ENCODE peak calls at places on chromosome 21, in ten cellular contexts. N, K, G, J, U, R, H, X, A and F are unnamed samples.

GRCh38 chr21:33458861-33459260 is 20.9 kb downstream of the TMEM50B start:
- DNase-seq in N (no peak), K (no peak), G (no peak), J (no peak), U (no peak), R (no peak), H (no peak), X (no peak), A (peak; percentile 19), F (no peak)

GRCh38 chr21:32958288-32958992 is 67.3 kb upstream of the OLIG2 start:
- DNase-seq in N (no peak), K (no peak), G (no peak), J (no peak), U (no peak), R (no peak), H (no peak), X (no peak), A (no peak), F (no peak)

GRCh38 chr21:29181799-29182470 is 51.5 kb downstream of the MAP3K7CL start:
- DNase-seq in N (no peak), K (peak; percentile 93), G (no peak), J (no peak), U (no peak), R (no peak), H (no peak), X (no peak), A (peak; percentile 95), F (no peak)

GRCh38 chr21:39375446-39375845 is 26.6 kb upstream of the HMGN1 start:
- DNase-seq in N (no peak), K (no peak), G (no peak), J (peak; percentile 2), U (no peak), R (no peak), H (no peak), X (no peak), A (no peak), F (no peak)

GRCh38 chr21:45971487-45972352 is 9.8 kb upstream of the COL6A1 start:
- DNase-seq in N (no peak), K (peak; percentile 73), G (peak; percentile 72), J (peak; percentile 85), U (no peak), R (peak; percentile 64), H (no peak), X (no peak), A (peak; percentile 87), F (no peak)

GRCh38 chr21:40841524-40842196 is 5.3 kb downstream of the DSCAM start:
- DNase-seq in N (peak; percentile 62), K (no peak), G (peak; percentile 47), J (no peak), U (no peak), R (peak; percentile 80), H (no peak), X (no peak), A (no peak), F (no peak)

GRCh38 chr21:25005388-25005787 is 601.9 kb downstream of the MRPL39 start:
- DNase-seq in N (no peak), K (no peak), G (no peak), J (no peak), U (no peak), R (no peak), H (no peak), X (no peak), A (peak; percentile 12), F (no peak)

GRCh38 chr21:24076179-24076578 is 1531.1 kb downstream of the MRPL39 start:
- DNase-seq in N (no peak), K (no peak), G (no peak), J (no peak), U (no peak), R (no peak), H (no peak), X (no peak), A (peak; percentile 52), F (no peak)

GRCh38 chr21:32978346-32979270 is 47.1 kb upstream of the OLIG2 start:
- DNase-seq in N (no peak), K (no peak), G (no peak), J (no peak), U (no peak), R (no peak), H (no peak), X (no peak), A (no peak), F (no peak)

GRCh38 chr21:39094847-39095525 is 88.3 kb downstream of the PSMG1 start:
- DNase-seq in N (no peak), K (peak; percentile 34), G (no peak), J (no peak), U (no peak), R (no peak), H (no peak), X (no peak), A (peak; percentile 93), F (no peak)

GRCh38 chr21:16624468-16625102 is 888.3 kb upstream of the CXADR start:
- DNase-seq in N (no peak), K (no peak), G (no peak), J (no peak), U (no peak), R (no peak), H (no peak), X (no peak), A (no peak), F (no peak)

DNA sequence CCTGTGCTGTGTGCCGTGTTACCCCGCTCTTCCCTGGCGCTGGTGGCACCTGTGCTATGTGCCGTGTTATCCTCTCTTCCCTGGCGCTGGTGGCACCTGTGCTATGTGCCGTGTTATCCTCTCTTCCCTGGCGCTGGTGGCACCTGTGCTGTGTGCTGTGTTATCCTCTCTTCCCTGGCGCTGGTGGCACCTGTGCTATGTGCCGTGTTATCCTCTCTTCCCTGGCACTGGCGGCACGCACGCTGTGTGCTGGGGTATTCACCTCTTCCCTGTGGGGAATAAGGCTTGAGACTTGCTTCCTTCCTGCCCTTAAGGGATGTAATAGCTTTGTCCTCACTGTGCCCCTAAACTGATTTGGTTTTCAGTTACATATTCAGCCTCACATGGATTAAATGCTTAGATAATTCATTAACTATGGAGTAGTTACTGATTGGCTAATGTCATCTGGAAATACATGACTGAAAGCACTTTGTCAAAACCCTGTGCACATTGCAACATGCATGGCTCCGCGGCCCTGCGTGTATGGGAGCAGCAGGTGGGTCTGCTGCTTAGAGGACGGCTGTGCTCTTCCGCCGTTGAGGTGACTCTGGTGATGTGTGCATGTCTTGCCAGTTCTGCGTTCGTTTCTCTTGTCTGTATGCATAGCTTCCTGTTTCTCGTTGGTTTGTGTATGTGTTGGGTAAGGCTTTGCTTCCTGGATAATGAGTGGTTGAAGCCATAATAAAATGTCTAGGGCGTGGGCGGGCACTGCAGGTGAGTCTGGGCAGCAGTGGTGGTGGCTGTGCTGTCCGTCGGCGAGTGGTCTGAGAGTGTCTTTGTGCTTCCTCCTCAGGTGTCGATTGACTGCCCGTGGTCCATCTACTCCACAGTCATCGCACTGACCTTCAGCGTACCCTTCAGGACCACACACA is 17.9 kb upstream of the PWP2 start:
- DNase-seq in N (no peak), K (no peak), G (no peak), J (peak; percentile 71), U (peak; percentile 84), R (peak; percentile 30), H (peak; percentile 32), X (peak; percentile 70), A (no peak), F (peak; percentile 64)
- H3K4me1 ChIP-seq in N (no peaks in the 10 kb centered on the region), K (peaks cover 31% of the 10 kb centered on the region), G (peaks cover 43% of the 10 kb centered on the region), J (no peaks in the 10 kb centered on the region), U (peaks cover 22% of the 10 kb centered on the region), R (peaks cover 25% of the 10 kb centered on the region), H (peaks cover 72% of the 10 kb centered on the region), X (peaks cover 26% of the 10 kb centered on the region), A (no peaks in the 10 kb centered on the region), F (peaks cover 64% of the 10 kb centered on the region)

GRCh38 chr21:21200103-21200938 is 202.1 kb downstream of the NCAM2 start:
- DNase-seq in N (no peak), K (peak; percentile 85), G (peak; percentile 67), J (peak; percentile 74), U (peak; percentile 26), R (no peak), H (no peak), X (no peak), A (peak; percentile 99), F (no peak)

GRCh38 chr21:21200939-21201610 is 202.9 kb downstream of the NCAM2 start:
- DNase-seq in N (no peak), K (peak; percentile 51), G (no peak), J (no peak), U (no peak), R (no peak), H (no peak), X (no peak), A (peak; percentile 49), F (no peak)

GRCh38 chr21:21196848-21197247 is 198.6 kb downstream of the NCAM2 start:
- DNase-seq in N (no peak), K (no peak), G (no peak), J (no peak), U (no peak), R (no peak), H (no peak), X (no peak), A (no peak), F (no peak)

GRCh38 chr21:21196087-21196486 is 197.9 kb downstream of the NCAM2 start:
- DNase-seq in N (no peak), K (no peak), G (no peak), J (no peak), U (no peak), R (no peak), H (no peak), X (no peak), A (peak; percentile 39), F (no peak)

DNA sequence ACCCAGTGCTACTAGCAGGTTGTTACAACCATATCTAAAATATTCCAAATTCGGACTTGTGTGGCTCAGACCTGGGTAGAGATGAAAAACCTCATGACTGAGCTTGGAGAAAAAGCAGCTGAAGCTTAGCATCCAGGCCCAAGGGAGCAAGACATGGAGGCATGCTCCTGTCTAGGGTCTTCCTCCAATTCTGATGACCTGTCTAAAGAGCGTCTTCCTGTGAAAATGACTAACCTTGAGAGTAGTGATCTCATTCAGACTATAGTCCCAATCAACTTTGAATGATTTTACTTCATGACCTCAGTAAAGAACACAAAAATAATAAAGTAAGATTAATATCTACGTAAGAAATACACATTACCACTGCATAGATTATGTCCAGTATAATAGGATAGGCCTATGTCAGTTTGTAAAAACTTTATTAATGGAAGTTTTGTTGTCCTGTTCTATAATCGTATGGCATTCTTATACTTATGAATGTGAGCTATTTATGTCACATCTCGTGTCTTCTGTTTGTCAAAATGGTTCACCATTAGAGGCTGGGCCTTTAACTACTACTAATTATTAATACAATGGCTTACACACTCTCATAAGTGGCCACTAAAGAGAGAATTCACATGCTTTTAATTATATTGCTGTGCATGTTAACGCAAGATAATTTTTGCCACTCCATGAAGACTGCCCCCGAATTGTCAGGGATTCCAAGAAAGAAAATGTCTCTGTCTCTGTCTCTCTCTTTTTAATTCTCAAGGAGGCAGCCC is 201.3 kb downstream of the NCAM2 start:
- DNase-seq in N (no peak), K (no peak), G (no peak), J (no peak), U (no peak), R (no peak), H (no peak), X (no peak), A (no peak), F (no peak)
- H3K27ac ChIP-seq in N (no peak overlapping the region), K (peak overlapping the region; percentile 90), G (peak overlapping the region; percentile 68), J (no peak overlapping the region), U (peak overlapping the region; percentile 37), R (no peak overlapping the region), H (no peak overlapping the region), X (no peak overlapping the region), A (peak overlapping the region; percentile 96), F (no peak overlapping the region)

GRCh38 chr21:26142363-26142762 is 28.2 kb downstream of the APP start:
- DNase-seq in N (no peak), K (no peak), G (no peak), J (no peak), U (no peak), R (no peak), H (no peak), X (no peak), A (no peak), F (no peak)
- H3K4me1 ChIP-seq in N (peaks cover 5% of the 10 kb centered on the region), K (peaks cover 23% of the 10 kb centered on the region), G (peaks cover 31% of the 10 kb centered on the region), J (peaks cover 1% of the 10 kb centered on the region), U (peaks cover 3% of the 10 kb centered on the region), R (no peaks in the 10 kb centered on the region), H (no peaks in the 10 kb centered on the region), X (no peaks in the 10 kb centered on the region), A (peaks cover 1% of the 10 kb centered on the region), F (no peaks in the 10 kb centered on the region)

GRCh38 chr21:44957047-44957831 is 17.4 kb downstream of the SLX9 start:
- DNase-seq in N (no peak), K (no peak), G (no peak), J (peak; percentile 75), U (no peak), R (no peak), H (no peak), X (no peak), A (no peak), F (no peak)
- H3K27ac ChIP-seq in N (no peak overlapping the region), K (no peak overlapping the region), G (peak overlapping the region; percentile 85), J (peak overlapping the region; percentile 78), U (no peak overlapping the region), R (peak overlapping the region; percentile 76), H (no peak overlapping the region), X (no peak overlapping the region), A (no peak overlapping the region), F (no peak overlapping the region)